ENCODE peak calls at places on chromosomes 4 and X, in four cellular contexts. N, C, I and E are unnamed samples.

GRCh38 chrX:154370300-154370881 is 4.0 kb downstream of the FLNA start:
- DNase-seq in N (no peak), C (no peak), I (no peak), E (peak; percentile 15)

GRCh38 chr4:93897559-93897958 is 69.0 kb downstream of the ATOH1 start:
- DNase-seq in N (no peak), C (no peak), I (no peak), E (no peak)

GRCh38 chr4:95508421-95508820 is 40.4 kb downstream of the UNC5C start:
- DNase-seq in N (no peak), C (no peak), I (no peak), E (no peak)

GRCh38 chr4:152591361-152591760 is 55.5 kb upstream of the FBXW7 start:
- DNase-seq in N (peak; percentile 85), C (no peak), I (peak; percentile 63), E (peak; percentile 36)

GRCh38 chr4:7434141-7434765 is 477 bp downstream of the PSAPL1 start:
- DNase-seq in N (no peak), C (no peak), I (no peak), E (no peak)

GRCh38 chr4:31192372-31192771 is 472.2 kb downstream of the PCDH7 start:
- DNase-seq in N (no peak), C (no peak), I (no peak), E (no peak)

GRCh38 chrX:151402719-151403390 is 5.8 kb downstream of the VMA21 start:
- DNase-seq in N (peak; percentile 34), C (no peak), I (no peak), E (no peak)

GRCh38 chr4:133151301-133151680 is 2.2 kb downstream of the PCDH10 start:
- DNase-seq in N (no peak), C (peak; percentile 77), I (no peak), E (peak; percentile 25)

GRCh38 chr4:98658287-98659105 is at the start of gene TSPAN5:
- DNase-seq in N (peak; percentile 84), C (peak; percentile 56), I (peak; percentile 82), E (peak; percentile 85)

GRCh38 chr4:165872443-165873297 is at the start of gene TLL1:
- DNase-seq in N (peak; percentile 34), C (no peak), I (no peak), E (peak; percentile 41)

GRCh38 chr4:158996669-158997074 is 106.2 kb upstream of the RAPGEF2 start:
- DNase-seq in N (no peak), C (no peak), I (no peak), E (no peak)

GRCh38 chr4:94926936-94927335 is 169.2 kb downstream of the BMPR1B start:
- DNase-seq in N (no peak), C (no peak), I (no peak), E (no peak)

GRCh38 chr4:5772528-5773270 is 61.7 kb downstream of the EVC start:
- DNase-seq in N (peak; percentile 10), C (no peak), I (no peak), E (no peak)

GRCh38 chr4:65839288-65839919 is 169.1 kb upstream of the EPHA5 start:
- DNase-seq in N (no peak), C (no peak), I (no peak), E (no peak)

GRCh38 chrX:10174810-10175209 is 18.0 kb downstream of the CLCN4 start:
- DNase-seq in N (no peak), C (no peak), I (no peak), E (no peak)

GRCh38 chr4:48591372-48591771 is 101.3 kb downstream of the ZAR1 start:
- DNase-seq in N (no peak), C (no peak), I (no peak), E (no peak)

GRCh38 chr4:81647388-81647787 is 175.7 kb upstream of the RASGEF1B start:
- DNase-seq in N (peak; percentile 29), C (no peak), I (no peak), E (no peak)

GRCh38 chrX:123803331-123803983 is 56.4 kb upstream of the XIAP start:
- DNase-seq in N (no peak), C (no peak), I (no peak), E (peak; percentile 4)

GRCh38 chr4:112266823-112267222 is 18.9 kb downstream of the TIFA start:
- DNase-seq in N (no peak), C (no peak), I (no peak), E (no peak)

GRCh38 chr4:112800001-112800400 is 163.1 kb downstream of the LARP7 start:
- DNase-seq in N (no peak), C (no peak), I (no peak), E (no peak)

GRCh38 chr4:5572114-5572513 is 136.2 kb downstream of the EVC2 start:
- DNase-seq in N (no peak), C (no peak), I (no peak), E (no peak)

GRCh38 chr4:121742794-121743193 is 22.2 kb downstream of the SMIM43 start:
- DNase-seq in N (no peak), C (no peak), I (no peak), E (no peak)

GRCh38 chr4:26821677-26822503 is 38.8 kb upstream of the STIM2 start:
- DNase-seq in N (no peak), C (no peak), I (no peak), E (no peak)

GRCh38 chrX:94288972-94289371 is 615.0 kb downstream of the FAM133A start:
- DNase-seq in N (no peak), C (no peak), I (no peak), E (no peak)

GRCh38 chr4:111013846-111014245 is 391.0 kb upstream of the PITX2 start:
- DNase-seq in N (no peak), C (no peak), I (no peak), E (no peak)

GRCh38 chr4:5905714-5906113 is 12.8 kb upstream of the CRMP1 start:
- DNase-seq in N (peak; percentile 88), C (no peak), I (no peak), E (no peak)

GRCh38 chr4:123409301-123409700 is 12.7 kb downstream of the SPRY1 start:
- DNase-seq in N (no peak), C (no peak), I (no peak), E (no peak)

GRCh38 chr4:47664051-47664826 is 173.6 kb downstream of the CORIN start:
- DNase-seq in N (no peak), C (peak; percentile 47), I (no peak), E (no peak)

GRCh38 chr4:53019485-53020382 is 157.6 kb downstream of the RASL11B start:
- DNase-seq in N (no peak), C (no peak), I (no peak), E (no peak)

DNA sequence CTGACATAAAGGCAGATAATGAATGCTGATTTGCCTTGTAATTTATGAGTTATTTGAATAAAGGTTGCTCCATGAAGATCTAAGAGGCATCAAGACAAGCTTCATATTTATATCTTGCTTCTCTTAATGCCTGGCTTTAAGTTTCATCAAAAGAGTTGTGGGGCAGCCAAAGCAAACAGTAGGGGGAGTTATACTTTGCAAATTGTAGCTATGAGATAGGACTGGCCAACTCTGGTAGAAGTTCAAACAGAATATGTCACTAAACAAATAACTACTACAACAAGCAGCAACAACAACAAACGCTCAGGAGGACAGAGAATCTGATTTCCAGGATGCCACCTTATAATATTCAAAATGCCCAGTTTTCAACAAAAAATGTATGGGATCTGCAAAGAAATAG is 69.1 kb upstream of the PLAC1 start:
- DNase-seq in N (no peak), C (no peak), I (no peak), E (no peak)
- TF ChIP-seq CTCF in N (peak; percentile 36), C (no peak), I (no peak), E (no peak)

GRCh38 chr4:102541708-102542107 is 40.5 kb downstream of the NFKB1 start:
- DNase-seq in N (peak; percentile 74), C (peak; percentile 51), I (peak; percentile 20), E (peak; percentile 53)
- TF ChIP-seq CTCF in N (peak; percentile 67), C (peak; percentile 19), I (no peak), E (no peak)

GRCh38 chrX:73289039-73289438 is 74.4 kb upstream of the NAP1L2 start:
- DNase-seq in N (peak; percentile 72), C (no peak), I (no peak), E (no peak)
- TF ChIP-seq CTCF in N (peak; percentile 65), C (no peak), I (no peak), E (no peak)

GRCh38 chrX:68084765-68085164 is 348.5 kb downstream of the OPHN1 start:
- DNase-seq in N (no peak), C (no peak), I (no peak), E (no peak)

DNA sequence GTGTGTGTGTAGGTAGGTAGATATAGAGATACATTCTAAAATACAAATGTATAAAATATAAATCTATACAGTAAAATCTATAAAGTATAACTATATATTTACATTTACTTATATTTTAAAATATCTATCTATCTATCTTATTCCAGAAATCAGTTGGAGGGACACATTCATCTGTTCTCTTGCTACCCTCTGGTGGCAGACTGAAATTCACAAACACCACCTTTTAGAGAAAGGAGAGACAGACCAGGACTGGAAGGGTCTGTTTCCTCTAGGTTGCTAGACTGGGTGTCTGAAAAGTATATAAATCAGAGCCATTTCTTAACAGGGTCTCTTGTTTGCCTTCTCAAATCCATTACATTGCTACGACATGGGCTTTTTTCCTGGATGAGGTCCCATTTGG is 343.0 kb downstream of the OPHN1 start:
- DNase-seq in N (no peak), C (no peak), I (no peak), E (no peak)
- TF ChIP-seq CTCF in N (peak; percentile 41), C (no peak), I (no peak), E (no peak)

GRCh38 chr4:21512351-21512750 is 436.2 kb downstream of the KCNIP4 start:
- DNase-seq in N (no peak), C (no peak), I (no peak), E (peak; percentile 19)
- TF ChIP-seq CTCF in N (peak; percentile 77), C (peak; percentile 76), I (peak; percentile 22), E (peak; percentile 52)

DNA sequence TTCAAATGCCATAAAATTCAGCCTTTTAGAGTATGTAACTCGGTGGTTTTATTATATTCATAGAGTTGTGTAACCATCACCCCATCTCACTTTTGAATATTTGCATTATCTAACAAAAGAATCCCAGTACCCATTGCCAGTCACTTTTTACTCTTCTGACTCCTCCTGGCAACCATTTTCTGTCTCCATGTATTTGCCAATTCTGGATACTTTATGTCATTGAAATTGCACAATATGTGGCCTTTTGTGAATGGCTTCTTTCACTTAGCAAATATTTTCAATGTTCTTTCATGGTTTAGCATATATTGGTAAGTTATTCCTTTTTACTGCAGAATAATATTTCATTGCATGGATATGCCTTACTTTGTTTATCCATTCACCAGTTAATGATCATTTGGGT is 79.9 kb downstream of the SLIT2 start:
- DNase-seq in N (no peak), C (no peak), I (no peak), E (no peak)
- TF ChIP-seq CTCF in N (no peak), C (no peak), I (no peak), E (no peak)

GRCh38 chrX:13752141-13752540 is 17.6 kb downstream of the OFD1 start:
- DNase-seq in N (no peak), C (no peak), I (no peak), E (no peak)

GRCh38 chrX:13748486-13748885 is 13.9 kb downstream of the OFD1 start:
- DNase-seq in N (no peak), C (no peak), I (no peak), E (no peak)

GRCh38 chrX:13750812-13751211 is 16.3 kb downstream of the OFD1 start:
- DNase-seq in N (no peak), C (no peak), I (no peak), E (no peak)

GRCh38 chrX:13747836-13748235 is 13.3 kb downstream of the OFD1 start:
- DNase-seq in N (no peak), C (peak; percentile 65), I (peak; percentile 57), E (peak; percentile 26)

DNA sequence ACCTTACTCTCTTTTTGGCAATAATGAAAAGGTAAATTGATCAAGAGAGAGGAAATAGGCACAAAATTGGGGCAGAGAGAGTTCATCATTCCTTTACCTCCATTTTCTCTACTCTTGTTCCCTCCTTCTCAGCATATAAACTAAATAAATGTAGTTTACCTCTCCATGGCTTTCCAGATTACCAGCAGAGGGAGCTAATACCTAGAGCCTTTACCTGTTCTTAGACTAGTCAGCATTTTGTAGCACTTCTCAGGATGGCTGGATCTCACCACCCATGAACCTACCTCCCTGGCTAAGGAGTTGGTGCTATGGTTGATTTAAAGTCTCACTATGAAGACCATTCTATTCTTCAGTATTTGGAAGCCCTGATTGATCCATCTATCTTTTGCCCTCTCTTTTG is 15.7 kb downstream of the OFD1 start:
- DNase-seq in N (no peak), C (no peak), I (no peak), E (no peak)
- TF ChIP-seq CTCF in N (peak; percentile 71), C (peak; percentile 43), I (peak; percentile 37), E (peak; percentile 22)